ENCODE peak calls at places on chromosomes 12 and 14, in eight cellular contexts. One of them, this sample, is unnamed.

GRCh38 chr12:116135209-116135930 is 142.1 kb downstream of the MED13L start:
- DNase-seq in cardiac fibroblast: peak; percentile 65
- DNase-seq in tibial nerve: no peak
- DNase-seq in foreskin keratinocyte: peak; percentile 77
- DNase-seq in hepatocyte: no peak
- DNase-seq in H1: no peak
- DNase-seq in MCF 10A: peak; percentile 93
- DNase-seq in astrocyte of the spinal cord: peak; percentile 67
- DNase-seq in this sample: peak; percentile 19

GRCh38 chr14:93044601-93045000 is 71.1 kb downstream of the ITPK1 start:
- DNase-seq in MCF 10A: no peak
- DNase-seq in foreskin keratinocyte: no peak
- DNase-seq in cardiac fibroblast: no peak
- DNase-seq in H1: no peak
- DNase-seq in tibial nerve: no peak
- DNase-seq in astrocyte of the spinal cord: no peak
- DNase-seq in hepatocyte: no peak
- DNase-seq in this sample: no peak

GRCh38 chr12:12333407-12333831 is 16.6 kb downstream of the MANSC1 start:
- DNase-seq in foreskin keratinocyte: no peak
- DNase-seq in hepatocyte: no peak
- DNase-seq in tibial nerve: no peak
- DNase-seq in astrocyte of the spinal cord: peak; percentile 77
- DNase-seq in cardiac fibroblast: peak; percentile 70
- DNase-seq in H1: no peak
- DNase-seq in MCF 10A: no peak
- DNase-seq in this sample: no peak

GRCh38 chr12:16833376-16833775 is 227.4 kb upstream of the LMO3 start:
- DNase-seq in astrocyte of the spinal cord: no peak
- DNase-seq in MCF 10A: no peak
- DNase-seq in H1: no peak
- DNase-seq in foreskin keratinocyte: no peak
- DNase-seq in tibial nerve: no peak
- DNase-seq in cardiac fibroblast: no peak
- DNase-seq in hepatocyte: no peak
- DNase-seq in this sample: no peak

GRCh38 chr12:90028620-90029051 is 320.0 kb upstream of the ATP2B1 start:
- DNase-seq in foreskin keratinocyte: peak; percentile 62
- DNase-seq in astrocyte of the spinal cord: no peak
- DNase-seq in cardiac fibroblast: no peak
- DNase-seq in MCF 10A: no peak
- DNase-seq in tibial nerve: no peak
- DNase-seq in H1: no peak
- DNase-seq in hepatocyte: no peak
- DNase-seq in this sample: no peak

GRCh38 chr14:102472815-102473158 is 36.8 kb downstream of the ANKRD9 start:
- DNase-seq in hepatocyte: no peak
- DNase-seq in astrocyte of the spinal cord: no peak
- DNase-seq in H1: no peak
- DNase-seq in tibial nerve: no peak
- DNase-seq in foreskin keratinocyte: no peak
- DNase-seq in MCF 10A: no peak
- DNase-seq in cardiac fibroblast: no peak
- DNase-seq in this sample: no peak

GRCh38 chr14:52079239-52079956 is 10.5 kb upstream of the NID2 start:
- DNase-seq in tibial nerve: no peak
- DNase-seq in MCF 10A: no peak
- DNase-seq in astrocyte of the spinal cord: no peak
- DNase-seq in hepatocyte: no peak
- DNase-seq in foreskin keratinocyte: peak; percentile 84
- DNase-seq in H1: no peak
- DNase-seq in cardiac fibroblast: no peak
- DNase-seq in this sample: no peak

GRCh38 chr12:13948631-13949030 is 32.8 kb downstream of the GRIN2B start:
- DNase-seq in MCF 10A: no peak
- DNase-seq in foreskin keratinocyte: no peak
- DNase-seq in hepatocyte: no peak
- DNase-seq in H1: no peak
- DNase-seq in astrocyte of the spinal cord: no peak
- DNase-seq in tibial nerve: no peak
- DNase-seq in cardiac fibroblast: no peak
- DNase-seq in this sample: no peak

GRCh38 chr12:6321905-6322304 is 11.4 kb downstream of the PLEKHG6 start:
- DNase-seq in foreskin keratinocyte: no peak
- DNase-seq in tibial nerve: no peak
- DNase-seq in astrocyte of the spinal cord: no peak
- DNase-seq in cardiac fibroblast: no peak
- DNase-seq in H1: no peak
- DNase-seq in hepatocyte: no peak
- DNase-seq in MCF 10A: no peak
- DNase-seq in this sample: no peak

GRCh38 chr14:106842687-106843086 is 1316.3 kb downstream of the TMEM121 start:
- DNase-seq in astrocyte of the spinal cord: no peak
- DNase-seq in cardiac fibroblast: no peak
- DNase-seq in tibial nerve: no peak
- DNase-seq in hepatocyte: no peak
- DNase-seq in H1: no peak
- DNase-seq in MCF 10A: peak; percentile 29
- DNase-seq in foreskin keratinocyte: no peak
- DNase-seq in this sample: no peak

GRCh38 chr14:91303091-91303923 is 58.8 kb upstream of the GPR68 start:
- DNase-seq in astrocyte of the spinal cord: no peak
- DNase-seq in H1: peak; percentile 98
- DNase-seq in tibial nerve: no peak
- DNase-seq in cardiac fibroblast: peak; percentile 36
- DNase-seq in foreskin keratinocyte: no peak
- DNase-seq in MCF 10A: peak; percentile 26
- DNase-seq in hepatocyte: no peak
- DNase-seq in this sample: peak; percentile 96

DNA sequence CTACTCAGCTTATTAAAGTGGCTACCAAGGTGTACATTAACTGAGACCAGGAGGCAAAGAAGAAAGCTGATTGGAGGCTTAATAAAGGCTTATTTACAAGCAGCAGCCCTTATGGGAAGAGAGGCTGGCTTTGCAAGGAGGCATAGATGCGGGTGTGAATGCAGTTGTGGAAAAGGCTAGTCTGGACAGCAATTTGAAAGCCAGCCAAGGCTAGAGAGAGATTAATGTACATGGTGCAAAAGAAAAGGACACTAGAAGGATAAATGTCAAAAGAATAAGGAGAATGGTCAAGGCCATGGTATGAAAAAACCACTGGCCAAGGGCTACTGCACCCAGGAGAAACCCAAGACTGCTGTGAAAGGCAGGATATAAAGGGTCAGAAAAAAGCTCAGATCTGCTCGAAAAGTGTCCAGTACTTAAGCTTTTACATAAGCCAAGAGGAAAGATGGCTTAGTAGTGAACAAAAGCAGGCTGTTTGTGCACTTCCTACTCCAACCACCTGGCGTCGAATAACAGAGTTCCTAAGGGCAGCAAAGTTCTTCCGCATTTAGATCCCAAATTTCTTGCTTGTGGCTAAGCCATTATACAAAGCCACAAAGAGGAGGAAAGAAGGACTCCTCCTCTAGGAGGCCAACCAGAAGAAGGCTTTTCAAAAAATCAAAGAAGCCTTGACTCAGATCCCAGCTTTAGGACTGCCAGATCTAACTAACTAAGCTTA is 24.0 kb downstream of the KLRK1 start:
- DNase-seq in cardiac fibroblast: peak; percentile 32
- DNase-seq in H1: no peak
- DNase-seq in MCF 10A: no peak
- DNase-seq in astrocyte of the spinal cord: peak; percentile 35
- DNase-seq in tibial nerve: no peak
- DNase-seq in hepatocyte: no peak
- DNase-seq in foreskin keratinocyte: peak; percentile 36
- DNase-seq in this sample: no peak
- TF ChIP-seq CTCF in cardiac fibroblast: peak; percentile 40
- TF ChIP-seq CTCF in H1: peak; percentile 21
- TF ChIP-seq CTCF in MCF 10A: no peak
- TF ChIP-seq CTCF in astrocyte of the spinal cord: peak; percentile 12
- TF ChIP-seq CTCF in tibial nerve: no peak
- TF ChIP-seq CTCF in hepatocyte: no peak
- TF ChIP-seq CTCF in foreskin keratinocyte: peak; percentile 50
- TF ChIP-seq CTCF in this sample: no peak

GRCh38 chr12:53050426-53051057 is 677 bp downstream of the TNS2 start:
- DNase-seq in MCF 10A: no peak
- DNase-seq in hepatocyte: no peak
- DNase-seq in foreskin keratinocyte: no peak
- DNase-seq in tibial nerve: peak; percentile 13
- DNase-seq in astrocyte of the spinal cord: peak; percentile 0
- DNase-seq in H1: no peak
- DNase-seq in cardiac fibroblast: no peak
- DNase-seq in this sample: no peak

GRCh38 chr12:53049582-53050318 is at the start of gene TNS2:
- DNase-seq in cardiac fibroblast: peak; percentile 86
- DNase-seq in MCF 10A: peak; percentile 81
- DNase-seq in H1: peak; percentile 70
- DNase-seq in foreskin keratinocyte: no peak
- DNase-seq in tibial nerve: peak; percentile 87
- DNase-seq in hepatocyte: peak; percentile 75
- DNase-seq in astrocyte of the spinal cord: no peak
- DNase-seq in this sample: no peak

GRCh38 chr12:53051881-53052412 is 2.1 kb downstream of the TNS2 start:
- DNase-seq in tibial nerve: peak; percentile 12
- DNase-seq in astrocyte of the spinal cord: no peak
- DNase-seq in H1: no peak
- DNase-seq in hepatocyte: no peak
- DNase-seq in foreskin keratinocyte: no peak
- DNase-seq in cardiac fibroblast: no peak
- DNase-seq in MCF 10A: no peak
- DNase-seq in this sample: no peak

GRCh38 chr12:53052419-53053222 is 2.8 kb downstream of the TNS2 start:
- DNase-seq in cardiac fibroblast: peak; percentile 93
- DNase-seq in astrocyte of the spinal cord: peak; percentile 85
- DNase-seq in hepatocyte: peak; percentile 65
- DNase-seq in tibial nerve: peak; percentile 91
- DNase-seq in MCF 10A: peak; percentile 82
- DNase-seq in foreskin keratinocyte: no peak
- DNase-seq in H1: no peak
- DNase-seq in this sample: no peak

DNA sequence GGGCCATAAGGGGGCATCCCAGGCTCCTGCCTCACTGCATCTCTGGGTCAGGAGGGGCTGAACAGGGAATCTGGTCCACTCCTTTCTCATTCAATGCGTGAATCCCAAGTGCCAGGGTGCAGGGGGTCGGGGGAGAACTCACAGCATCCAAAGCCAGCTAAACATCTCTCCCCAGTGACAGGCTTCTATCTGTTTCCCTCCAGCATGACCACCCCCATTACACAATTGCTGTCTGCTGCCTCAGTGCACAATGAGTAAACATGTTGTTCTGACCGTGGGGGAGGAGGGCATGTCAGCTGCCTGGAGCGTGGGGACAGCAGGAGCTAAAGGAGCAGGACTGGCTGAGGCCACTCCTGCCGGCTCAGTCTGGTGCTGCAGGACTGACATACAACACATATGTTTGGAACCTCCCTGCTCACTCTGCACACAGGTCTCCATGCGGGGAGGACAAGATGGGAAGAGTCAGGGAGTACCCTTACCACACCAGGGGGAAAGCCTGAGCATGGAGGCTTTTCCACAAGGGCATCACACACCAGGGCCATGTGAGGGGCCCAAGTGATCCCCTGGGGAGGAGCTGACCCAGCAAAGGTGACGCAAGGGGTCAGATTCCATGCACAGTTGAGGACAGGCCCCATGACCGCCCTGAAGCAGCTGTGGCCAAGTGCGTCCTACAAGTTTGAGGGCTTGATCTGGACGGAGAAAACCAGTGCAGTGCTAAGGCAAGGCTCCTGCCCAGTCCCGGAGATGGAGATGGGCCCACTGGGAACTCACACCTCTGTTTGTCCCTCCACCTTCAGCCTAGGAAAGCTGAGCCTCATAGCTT is 1.4 kb downstream of the TNS2 start:
- DNase-seq in hepatocyte: peak; percentile 74
- DNase-seq in tibial nerve: peak; percentile 82
- DNase-seq in cardiac fibroblast: peak; percentile 75
- DNase-seq in foreskin keratinocyte: no peak
- DNase-seq in MCF 10A: peak; percentile 71
- DNase-seq in astrocyte of the spinal cord: no peak
- DNase-seq in H1: no peak
- DNase-seq in this sample: no peak
- TF ChIP-seq CTCF in hepatocyte: no peak
- TF ChIP-seq CTCF in tibial nerve: peak; percentile 28
- TF ChIP-seq CTCF in cardiac fibroblast: peak; percentile 16
- TF ChIP-seq CTCF in foreskin keratinocyte: no peak
- TF ChIP-seq CTCF in MCF 10A: no peak
- TF ChIP-seq CTCF in astrocyte of the spinal cord: no peak
- TF ChIP-seq CTCF in H1: no peak
- TF ChIP-seq CTCF in this sample: no peak

GRCh38 chr12:108358580-108358965 is 19.5 kb upstream of the CMKLR1 start:
- DNase-seq in astrocyte of the spinal cord: no peak
- DNase-seq in tibial nerve: no peak
- DNase-seq in hepatocyte: no peak
- DNase-seq in MCF 10A: no peak
- DNase-seq in H1: no peak
- DNase-seq in cardiac fibroblast: no peak
- DNase-seq in foreskin keratinocyte: no peak
- DNase-seq in this sample: no peak
- TF ChIP-seq CTCF in astrocyte of the spinal cord: no peak
- TF ChIP-seq CTCF in tibial nerve: no peak
- TF ChIP-seq CTCF in hepatocyte: no peak
- TF ChIP-seq CTCF in MCF 10A: no peak
- TF ChIP-seq CTCF in H1: no peak
- TF ChIP-seq CTCF in cardiac fibroblast: no peak
- TF ChIP-seq CTCF in foreskin keratinocyte: no peak
- TF ChIP-seq CTCF in this sample: no peak

GRCh38 chr12:109995703-109996482 is at the start of gene GIT2:
- DNase-seq in cardiac fibroblast: peak; percentile 92
- DNase-seq in hepatocyte: peak; percentile 96
- DNase-seq in tibial nerve: peak; percentile 84
- DNase-seq in H1: peak; percentile 90
- DNase-seq in astrocyte of the spinal cord: peak; percentile 89
- DNase-seq in foreskin keratinocyte: peak; percentile 78
- DNase-seq in MCF 10A: peak; percentile 93
- DNase-seq in this sample: peak; percentile 96
- TF ChIP-seq CTCF in cardiac fibroblast: no peak
- TF ChIP-seq CTCF in hepatocyte: no peak
- TF ChIP-seq CTCF in tibial nerve: no peak
- TF ChIP-seq CTCF in H1: no peak
- TF ChIP-seq CTCF in astrocyte of the spinal cord: no peak
- TF ChIP-seq CTCF in foreskin keratinocyte: no peak
- TF ChIP-seq CTCF in MCF 10A: no peak
- TF ChIP-seq CTCF in this sample: no peak

GRCh38 chr14:105578070-105578469 is 51.7 kb downstream of the TMEM121 start:
- DNase-seq in foreskin keratinocyte: no peak
- DNase-seq in MCF 10A: no peak
- DNase-seq in H1: no peak
- DNase-seq in hepatocyte: no peak
- DNase-seq in cardiac fibroblast: no peak
- DNase-seq in tibial nerve: no peak
- DNase-seq in astrocyte of the spinal cord: no peak
- DNase-seq in this sample: no peak
- TF ChIP-seq CTCF in foreskin keratinocyte: no peak
- TF ChIP-seq CTCF in MCF 10A: no peak
- TF ChIP-seq CTCF in H1: no peak
- TF ChIP-seq CTCF in hepatocyte: no peak
- TF ChIP-seq CTCF in cardiac fibroblast: no peak
- TF ChIP-seq CTCF in tibial nerve: no peak
- TF ChIP-seq CTCF in astrocyte of the spinal cord: no peak
- TF ChIP-seq CTCF in this sample: peak; percentile 11

GRCh38 chr14:73758392-73759182 is 44.4 kb upstream of the PNMA1 start:
- DNase-seq in MCF 10A: peak; percentile 84
- DNase-seq in cardiac fibroblast: peak; percentile 63
- DNase-seq in hepatocyte: peak; percentile 89
- DNase-seq in foreskin keratinocyte: peak; percentile 81
- DNase-seq in tibial nerve: no peak
- DNase-seq in H1: peak; percentile 90
- DNase-seq in astrocyte of the spinal cord: peak; percentile 69
- DNase-seq in this sample: peak; percentile 85
- TF ChIP-seq CTCF in MCF 10A: peak; percentile 70
- TF ChIP-seq CTCF in cardiac fibroblast: peak; percentile 69
- TF ChIP-seq CTCF in hepatocyte: peak; percentile 60
- TF ChIP-seq CTCF in foreskin keratinocyte: peak; percentile 81
- TF ChIP-seq CTCF in tibial nerve: peak; percentile 63
- TF ChIP-seq CTCF in H1: peak; percentile 77
- TF ChIP-seq CTCF in astrocyte of the spinal cord: peak; percentile 79
- TF ChIP-seq CTCF in this sample: peak; percentile 67